ENCODE peak calls at places on chromosomes 13 and 19, in seven cellular contexts. G is stimulated activated CD4-positive, alpha-beta T cell treated with anti-CD3 and anti-CD28 coated beads, Interleukin-1b, Interleukin-23, amount 100 ng/mL, for 24 hours; L is iris pigment epithelial cell; X is activated CD8-positive, alpha-beta T cell treated with anti-CD3 and anti-CD28 coated beads for 36 hours; W is spleen; A is pancreas; E is EH. V is an unnamed sample.

GRCh38 chr19:33673258-33673875 is 51.6 kb downstream of the CHST8 start:
- DNase-seq in X (no peak), G (no peak), A (no peak), E (no peak), W (peak; percentile 33), L (no peak), V (no peak)

GRCh38 chr13:45295536-45295935 is 45.4 kb downstream of the TPT1 start:
- DNase-seq in X (no peak), W (no peak), L (peak; percentile 82), E (no peak), A (no peak), G (no peak), V (peak; percentile 50)

GRCh38 chr19:29596885-29597525 is 9.1 kb upstream of the POP4 start:
- DNase-seq in W (no peak), X (no peak), G (no peak), A (no peak), E (peak; percentile 35), L (peak; percentile 20), V (no peak)

GRCh38 chr13:111599791-111600190 is 279.3 kb downstream of the TEX29 start:
- DNase-seq in W (no peak), L (no peak), A (no peak), G (no peak), E (no peak), X (no peak), V (no peak)

GRCh38 chr19:16342002-16342715 is 17.5 kb downstream of the KLF2 start:
- DNase-seq in W (no peak), A (no peak), G (peak; percentile 54), L (no peak), X (peak; percentile 91), E (peak; percentile 72), V (no peak)

GRCh38 chr13:111634410-111634809 is 314.0 kb downstream of the TEX29 start:
- DNase-seq in A (no peak), W (no peak), E (no peak), G (no peak), X (no peak), L (no peak), V (no peak)

GRCh38 chr13:27952931-27953670 is 16.0 kb downstream of the CDX2 start:
- DNase-seq in E (no peak), L (no peak), A (peak; percentile 78), G (no peak), W (no peak), X (peak; percentile 33), V (no peak)

GRCh38 chr19:47272448-47273312 is 2.0 kb upstream of the INAFM1 start:
- DNase-seq in L (peak; percentile 84), W (no peak), A (peak; percentile 75), G (peak; percentile 48), E (no peak), X (peak; percentile 71), V (no peak)

GRCh38 chr19:33347300-33347699 is 26.2 kb upstream of the CEBPG start:
- DNase-seq in A (no peak), L (no peak), E (no peak), W (no peak), X (no peak), G (no peak), V (no peak)

GRCh38 chr13:25180795-25181537 is 8.9 kb upstream of the AMER2 start:
- DNase-seq in A (no peak), W (no peak), G (no peak), X (no peak), L (no peak), E (no peak), V (no peak)

GRCh38 chr13:33940898-33941297 is 122.9 kb downstream of the RFC3 start:
- DNase-seq in G (no peak), X (no peak), A (no peak), L (no peak), W (no peak), E (no peak), V (no peak)

GRCh38 chr13:32660227-32660626 is 74.0 kb downstream of the PDS5B start:
- DNase-seq in A (no peak), E (no peak), W (no peak), G (no peak), X (no peak), L (no peak), V (no peak)

GRCh38 chr19:46872967-46873366 is 12.2 kb downstream of the ARHGAP35 start:
- DNase-seq in G (no peak), E (no peak), W (no peak), A (no peak), X (no peak), L (no peak), V (no peak)

GRCh38 chr19:32748497-32748896 is 28.9 kb downstream of the TDRD12 start:
- DNase-seq in W (no peak), G (no peak), L (no peak), A (no peak), E (no peak), X (peak; percentile 26), V (no peak)

GRCh38 chr13:99403458-99403971 is 96.3 kb upstream of the GPR183 start:
- DNase-seq in W (no peak), X (peak; percentile 57), L (no peak), E (no peak), G (no peak), A (no peak), V (no peak)

GRCh38 chr19:48745208-48745995 is 1.3 kb downstream of the IZUMO1 start:
- DNase-seq in G (peak; percentile 42), E (peak; percentile 81), W (no peak), A (no peak), L (peak; percentile 76), X (peak; percentile 75), V (no peak)

GRCh38 chr13:99281811-99282263 is 23.7 kb upstream of the GPR18 start:
- DNase-seq in L (no peak), X (peak; percentile 73), E (no peak), G (no peak), A (no peak), W (peak; percentile 94), V (no peak)

GRCh38 chr19:4284176-4284958 is 5.3 kb downstream of the SHD start:
- DNase-seq in L (peak; percentile 23), W (no peak), E (peak; percentile 16), X (no peak), A (no peak), G (no peak), V (no peak)

GRCh38 chr19:8695911-8696310 is 2.7 kb downstream of the ACTL9 start:
- DNase-seq in X (no peak), E (no peak), G (no peak), A (no peak), W (no peak), L (no peak), V (no peak)

GRCh38 chr13:35530147-35530546 is 53.7 kb upstream of the MAB21L1 start:
- DNase-seq in G (no peak), E (no peak), X (no peak), L (no peak), A (no peak), W (no peak), V (no peak)

GRCh38 chr13:83881917-83882625 is at the start of gene SLITRK1:
- DNase-seq in X (peak; percentile 49), W (no peak), G (no peak), L (peak; percentile 40), A (peak; percentile 85), E (peak; percentile 75), V (no peak)

GRCh38 chr13:45775401-45775963 is 73.4 kb downstream of the CBY2 start:
- DNase-seq in X (no peak), G (no peak), W (no peak), E (no peak), A (no peak), L (no peak), V (no peak)

GRCh38 chr19:10270616-10271394 is at the start of gene ICAM1:
- DNase-seq in A (peak; percentile 56), L (peak; percentile 92), X (peak; percentile 90), E (peak; percentile 85), G (peak; percentile 62), W (peak; percentile 96), V (no peak)

GRCh38 chr19:2337329-2337707 is 8.8 kb downstream of the SPPL2B start:
- DNase-seq in A (peak; percentile 62), G (no peak), W (no peak), X (no peak), E (peak; percentile 29), L (peak; percentile 72), V (no peak)

GRCh38 chr19:58228584-58229254 is at the start of gene ZNF544:
- DNase-seq in E (peak; percentile 73), X (peak; percentile 81), L (peak; percentile 76), A (peak; percentile 72), W (peak; percentile 92), G (peak; percentile 76), V (no peak)

V was measured in brain pericyte.